ENCODE peak calls at places on chromosomes 16 and 17, in four cellular contexts. One of them, this sample, is unnamed.

GRCh38 chr17:47729486-47729885 is 3.5 kb upstream of the TBX21 start:
- DNase-seq in lower lobe of right lung: peak; percentile 20
- DNase-seq in heart right ventricle: no peak
- DNase-seq in endodermal cell: peak; percentile 43
- DNase-seq in this sample: no peak

GRCh38 chr17:81906476-81907218 is 4.6 kb downstream of the PCYT2 start:
- DNase-seq in lower lobe of right lung: no peak
- DNase-seq in heart right ventricle: peak; percentile 14
- DNase-seq in endodermal cell: peak; percentile 88
- DNase-seq in this sample: no peak

GRCh38 chr16:28924762-28925385 is at the start of gene RABEP2:
- DNase-seq in lower lobe of right lung: peak; percentile 96
- DNase-seq in heart right ventricle: peak; percentile 97
- DNase-seq in endodermal cell: peak; percentile 100
- DNase-seq in this sample: peak; percentile 82

GRCh38 chr16:50372611-50373344 is 4.0 kb upstream of the BRD7 start:
- DNase-seq in lower lobe of right lung: no peak
- DNase-seq in heart right ventricle: peak; percentile 64
- DNase-seq in endodermal cell: no peak
- DNase-seq in this sample: peak; percentile 45

GRCh38 chr17:67139784-67140665 is 95.7 kb downstream of the CACNG1 start:
- DNase-seq in lower lobe of right lung: no peak
- DNase-seq in heart right ventricle: no peak
- DNase-seq in endodermal cell: peak; percentile 81
- DNase-seq in this sample: no peak

GRCh38 chr16:8572919-8573724 is 17.2 kb downstream of the TMEM114 start:
- DNase-seq in lower lobe of right lung: no peak
- DNase-seq in heart right ventricle: no peak
- DNase-seq in endodermal cell: peak; percentile 86
- DNase-seq in this sample: no peak

GRCh38 chr17:17412331-17412730 is 64.5 kb upstream of the MED9 start:
- DNase-seq in lower lobe of right lung: no peak
- DNase-seq in heart right ventricle: no peak
- DNase-seq in endodermal cell: no peak
- DNase-seq in this sample: no peak

GRCh38 chr16:57383276-57384247 is 11.3 kb downstream of the CX3CL1 start:
- DNase-seq in lower lobe of right lung: no peak
- DNase-seq in heart right ventricle: no peak
- DNase-seq in endodermal cell: peak; percentile 59
- DNase-seq in this sample: peak; percentile 37

GRCh38 chr16:76882105-76882504 is 308.9 kb upstream of the MON1B start:
- DNase-seq in lower lobe of right lung: no peak
- DNase-seq in heart right ventricle: no peak
- DNase-seq in endodermal cell: no peak
- DNase-seq in this sample: no peak

GRCh38 chr16:2250652-2251280 is 621 bp downstream of the ECI1 start:
- DNase-seq in lower lobe of right lung: no peak
- DNase-seq in heart right ventricle: no peak
- DNase-seq in endodermal cell: no peak
- DNase-seq in this sample: no peak

GRCh38 chr16:75012380-75013081 is 13.7 kb downstream of the ZNRF1 start:
- DNase-seq in lower lobe of right lung: no peak
- DNase-seq in heart right ventricle: no peak
- DNase-seq in endodermal cell: no peak
- DNase-seq in this sample: no peak
- H3K27ac ChIP-seq in lower lobe of right lung: peak overlapping the region; percentile 71
- H3K27ac ChIP-seq in heart right ventricle: peak overlapping the region; percentile 73
- H3K27ac ChIP-seq in endodermal cell: no peak overlapping the region
- H3K27ac ChIP-seq in this sample: no peak overlapping the region

GRCh38 chr17:57257213-57257873 is 1.0 kb downstream of the MSI2 start:
- DNase-seq in lower lobe of right lung: no peak
- DNase-seq in heart right ventricle: no peak
- DNase-seq in endodermal cell: no peak
- DNase-seq in this sample: no peak
- H3K27ac ChIP-seq in lower lobe of right lung: peak overlapping the region; percentile 74
- H3K27ac ChIP-seq in heart right ventricle: peak overlapping the region; percentile 99
- H3K27ac ChIP-seq in endodermal cell: peak overlapping the region; percentile 69
- H3K27ac ChIP-seq in this sample: peak overlapping the region; percentile 74

GRCh38 chr16:20918486-20919239 is 18.1 kb downstream of the LYRM1 start:
- DNase-seq in lower lobe of right lung: peak; percentile 64
- DNase-seq in heart right ventricle: peak; percentile 50
- DNase-seq in endodermal cell: no peak
- DNase-seq in this sample: no peak
- H3K27ac ChIP-seq in lower lobe of right lung: no peak overlapping the region
- H3K27ac ChIP-seq in heart right ventricle: peak overlapping the region; percentile 61
- H3K27ac ChIP-seq in endodermal cell: no peak overlapping the region
- H3K27ac ChIP-seq in this sample: no peak overlapping the region

GRCh38 chr16:11302977-11303376 is 21.8 kb upstream of the PRM1 start:
- DNase-seq in lower lobe of right lung: no peak
- DNase-seq in heart right ventricle: no peak
- DNase-seq in endodermal cell: no peak
- DNase-seq in this sample: no peak
- H3K27ac ChIP-seq in lower lobe of right lung: peak overlapping the region; percentile 58
- H3K27ac ChIP-seq in heart right ventricle: no peak overlapping the region
- H3K27ac ChIP-seq in endodermal cell: no peak overlapping the region
- H3K27ac ChIP-seq in this sample: no peak overlapping the region

DNA sequence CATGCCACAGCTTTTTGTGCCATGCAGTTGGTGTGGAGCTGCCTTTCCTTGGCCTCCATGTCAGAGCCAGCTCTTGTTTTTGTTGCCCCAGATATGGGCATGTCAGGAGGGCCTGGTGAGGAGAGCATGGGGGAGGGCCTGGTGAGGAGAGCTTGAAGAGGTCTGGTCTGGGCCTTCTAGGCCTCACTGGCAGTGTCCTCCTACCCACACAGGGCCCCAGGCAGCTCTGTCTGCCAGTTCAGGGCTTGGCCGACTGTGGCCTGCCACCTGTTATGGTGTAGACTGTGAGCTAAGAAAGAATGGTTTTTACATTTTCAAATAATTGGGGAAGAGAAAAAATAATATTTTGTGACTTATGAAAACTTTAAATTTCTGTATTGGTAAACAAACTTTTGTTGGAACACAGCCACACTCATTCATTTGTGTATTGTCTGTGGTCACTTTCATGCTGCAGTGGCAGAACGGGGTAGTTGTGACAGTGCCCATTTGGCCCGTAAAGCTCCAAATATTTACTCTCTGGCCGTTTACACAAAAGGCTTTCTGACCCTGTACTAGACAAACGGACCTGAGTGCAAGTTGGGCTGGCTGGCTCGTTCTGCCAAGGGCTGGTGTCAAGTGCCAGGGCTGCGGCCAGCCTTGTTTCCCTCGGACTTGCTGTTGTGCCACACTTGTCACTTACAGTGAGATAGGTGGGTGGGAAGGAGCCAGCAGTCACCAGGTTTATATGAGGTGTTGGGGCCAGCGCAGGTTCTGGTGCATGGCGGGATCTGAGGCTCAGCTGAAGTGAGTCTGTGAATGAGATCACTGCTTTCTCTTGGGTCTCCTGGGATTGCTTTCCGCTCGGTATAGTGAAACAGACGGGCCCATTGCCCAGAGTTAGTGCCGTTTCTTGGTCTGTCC is 18.2 kb downstream of the PGS1 start:
- DNase-seq in lower lobe of right lung: peak; percentile 70
- DNase-seq in heart right ventricle: peak; percentile 51
- DNase-seq in endodermal cell: no peak
- DNase-seq in this sample: peak; percentile 11
- H3K27ac ChIP-seq in lower lobe of right lung: peak overlapping the region; percentile 56
- H3K27ac ChIP-seq in heart right ventricle: peak overlapping the region; percentile 90
- H3K27ac ChIP-seq in endodermal cell: no peak overlapping the region
- H3K27ac ChIP-seq in this sample: peak overlapping the region; percentile 68

This sample was measured in substantia nigra.